ENCODE peak calls at places on chromosomes 11 and 22, in ten cellular contexts. K is fibroblast of pulmonary artery; O is transverse colon; J is CD4-positive, CD25-positive, alpha-beta regulatory T cell; N is cardiac muscle cell; V is neural progenitor cell; G is upper lobe of right lung; X is endothelial cell of umbilical vein; I is lower leg skin; E is hepatocyte. U is an unnamed sample.

GRCh38 chr11:88418508-88418907 is 81.0 kb upstream of the CTSC start:
- DNase-seq in K (no peak), O (no peak), J (no peak), N (no peak), V (no peak), G (peak), X (no peak), I (no peak), E (no peak), U (no peak)

GRCh38 chr22:31148516-31148915 is 8.2 kb upstream of the PLA2G3 start:
- DNase-seq in K (peak), O (no peak), J (no peak), N (no peak), V (no peak), G (peak), X (peak), I (no peak), E (no peak), U (no peak)

GRCh38 chr22:24760708-24761306 is 13.7 kb downstream of the PIWIL3 start:
- DNase-seq in K (peak), O (no peak), J (no peak), N (no peak), V (no peak), G (no peak), X (peak), I (no peak), E (no peak), U (no peak)

GRCh38 chr22:45934659-45935341 is 42.2 kb downstream of the WNT7B start:
- DNase-seq in K (peak), O (no peak), J (no peak), N (peak), V (no peak), G (no peak), X (no peak), I (no peak), E (peak), U (peak)

GRCh38 chr11:118572914-118573550 is 823 bp downstream of the ARCN1 start:
- DNase-seq in K (peak), O (no peak), J (no peak), N (no peak), V (peak), G (no peak), X (peak), I (no peak), E (peak), U (no peak)

GRCh38 chr22:38735126-38735464 is 20.7 kb downstream of the SUN2 start:
- DNase-seq in K (no peak), O (no peak), J (no peak), N (no peak), V (no peak), G (no peak), X (no peak), I (no peak), E (no peak), U (no peak)

GRCh38 chr11:39341461-39341860 is 2118.0 kb downstream of the LRRC4C start:
- DNase-seq in K (no peak), O (no peak), J (no peak), N (no peak), V (no peak), G (no peak), X (no peak), I (no peak), E (no peak), U (no peak)

GRCh38 chr11:121414141-121414918 is 37.8 kb upstream of the SORL1 start:
- DNase-seq in K (no peak), O (no peak), J (no peak), N (no peak), V (no peak), G (no peak), X (no peak), I (no peak), E (no peak), U (no peak)

GRCh38 chr11:2988361-2988762 is 3.8 kb downstream of the NAP1L4 start:
- DNase-seq in K (no peak), O (no peak), J (no peak), N (no peak), V (no peak), G (no peak), X (peak), I (no peak), E (no peak), U (no peak)
- H3K4me3 ChIP-seq in K (no peak), O (no peak), J (peak), N (no peak), V (no peak), G (peak), X (peak), I (no peak), E (no peak), U (peak)

GRCh38 chr11:90133560-90134145 is 810 bp upstream of the NAALAD2 start:
- DNase-seq in K (no peak), O (no peak), J (no peak), N (no peak), V (peak), G (no peak), X (no peak), I (no peak), E (no peak), U (no peak)
- H3K4me3 ChIP-seq in K (no peak), O (no peak), J (no peak), N (no peak), V (peak), G (peak), X (no peak), I (no peak), E (peak), U (no peak)

GRCh38 chr11:65225284-65226102 is 36.3 kb upstream of the POLA2 start:
- DNase-seq in K (peak), O (peak), J (peak), N (peak), V (peak), G (peak), X (peak), I (peak), E (peak), U (peak)
- H3K4me3 ChIP-seq in K (peak), O (peak), J (no peak), N (peak), V (peak), G (peak), X (peak), I (no peak), E (no peak), U (peak)

GRCh38 chr11:22340803-22341581 is 2.8 kb downstream of the SLC17A6 start:
- DNase-seq in K (no peak), O (no peak), J (no peak), N (peak), V (peak), G (peak), X (no peak), I (no peak), E (no peak), U (no peak)
- H3K4me3 ChIP-seq in K (no peak), O (no peak), J (no peak), N (no peak), V (no peak), G (no peak), X (no peak), I (no peak), E (no peak), U (no peak)

DNA sequence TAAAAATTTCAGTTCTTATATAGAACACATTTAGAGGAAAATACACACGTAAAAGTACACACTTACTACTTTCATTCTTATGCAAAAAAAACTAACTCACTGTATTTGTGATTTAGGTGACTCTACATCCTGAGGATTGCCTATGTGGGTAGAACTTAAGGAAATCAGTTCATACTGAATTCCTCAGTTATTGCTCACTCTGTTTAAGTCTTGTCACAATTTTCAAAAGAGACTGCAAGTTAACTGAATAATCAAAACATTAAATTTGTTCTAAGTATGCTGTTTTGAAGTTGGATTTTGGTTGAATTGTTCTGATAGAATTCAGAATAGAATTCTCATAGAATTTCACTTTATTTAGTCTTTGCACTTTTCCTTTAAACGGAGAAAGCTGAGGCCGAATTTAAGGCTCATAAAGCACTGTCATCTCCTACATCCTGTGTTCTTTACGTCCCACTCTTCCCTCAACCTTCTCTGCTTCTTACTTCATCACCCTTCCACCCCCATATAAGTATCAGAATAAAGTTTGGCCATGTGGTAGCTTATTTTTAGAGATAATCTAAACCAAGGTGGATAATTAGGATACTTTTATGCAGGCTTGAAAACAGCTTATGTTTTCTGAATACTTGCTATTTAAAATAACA is 59.8 kb downstream of the APOL5 start:
- DNase-seq in K (peak), O (no peak), J (no peak), N (no peak), V (no peak), G (no peak), X (peak), I (no peak), E (no peak), U (peak)
- H3K4me3 ChIP-seq in K (no peak), O (no peak), J (no peak), N (no peak), V (no peak), G (no peak), X (peak), I (no peak), E (no peak), U (no peak)

GRCh38 chr22:26436903-26437515 is 7.9 kb downstream of the ASPHD2 start:
- DNase-seq in K (peak), O (peak), J (no peak), N (no peak), V (no peak), G (no peak), X (no peak), I (no peak), E (peak), U (no peak)

GRCh38 chr22:26438006-26438405 is 8.9 kb downstream of the ASPHD2 start:
- DNase-seq in K (no peak), O (no peak), J (no peak), N (no peak), V (peak), G (no peak), X (no peak), I (no peak), E (no peak), U (no peak)

GRCh38 chr22:26435327-26436093 is 6.5 kb downstream of the ASPHD2 start:
- DNase-seq in K (no peak), O (no peak), J (no peak), N (no peak), V (no peak), G (no peak), X (no peak), I (no peak), E (no peak), U (no peak)

GRCh38 chr22:26442086-26442756 is 13.2 kb downstream of the ASPHD2 start:
- DNase-seq in K (no peak), O (no peak), J (no peak), N (no peak), V (no peak), G (no peak), X (no peak), I (no peak), E (no peak), U (no peak)

DNA sequence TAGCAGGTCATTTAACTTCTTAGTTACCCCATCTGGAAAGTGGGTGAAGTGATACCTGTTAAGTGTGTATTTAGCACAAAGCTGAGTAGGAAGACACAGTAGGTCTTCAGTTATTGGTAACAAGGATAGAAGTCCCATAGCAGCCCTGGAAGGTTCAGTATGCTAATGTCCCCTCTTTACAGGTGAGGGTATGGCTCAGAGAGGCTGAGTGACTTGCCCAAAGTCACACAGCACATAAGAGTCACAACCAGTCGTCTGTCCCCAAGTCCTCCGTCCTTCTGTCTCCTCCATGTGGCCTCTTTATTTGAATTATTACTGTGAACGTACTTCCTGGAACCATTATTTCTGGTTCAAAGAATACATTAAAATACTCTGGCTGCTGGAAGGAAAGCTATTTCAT is 10.5 kb downstream of the ASPHD2 start:
- DNase-seq in K (no peak), O (no peak), J (no peak), N (no peak), V (no peak), G (no peak), X (no peak), I (no peak), E (no peak), U (no peak)
- H3K4me3 ChIP-seq in K (no peak), O (no peak), J (no peak), N (no peak), V (no peak), G (no peak), X (no peak), I (no peak), E (no peak), U (no peak)

GRCh38 chr11:1759851-1760220 is 3.9 kb downstream of the CTSD start:
- DNase-seq in K (no peak), O (no peak), J (no peak), N (no peak), V (no peak), G (peak), X (no peak), I (no peak), E (no peak), U (no peak)
- H3K4me3 ChIP-seq in K (no peak), O (no peak), J (no peak), N (no peak), V (no peak), G (peak), X (no peak), I (no peak), E (no peak), U (no peak)

GRCh38 chr11:59810911-59811259 is 307 bp upstream of the MRPL16 start:
- DNase-seq in K (no peak), O (no peak), J (no peak), N (no peak), V (no peak), G (no peak), X (no peak), I (no peak), E (no peak), U (no peak)
- H3K4me3 ChIP-seq in K (peak), O (peak), J (peak), N (peak), V (peak), G (peak), X (peak), I (no peak), E (peak), U (peak)